ENCODE peak calls at places on chromosomes 12 and 14, in nine cellular contexts. One of them, this sample, is unnamed.

GRCh38 chr14:94113490-94113889 is 3.0 kb downstream of the IFI27 start:
- DNase-seq in adrenal gland: peak; percentile 89
- DNase-seq in activated T-cell treated with anti-CD3 and anti-CD28 coated beads for 1 hour: no peak
- DNase-seq in effector CD4-positive, alpha-beta T cell: no peak
- DNase-seq in SW 1271: no peak
- DNase-seq in smooth muscle cell of the brain vasculature: no peak
- DNase-seq in ACHN: no peak
- DNase-seq in left cardiac atrium: peak; percentile 58
- DNase-seq in astrocyte of the spinal cord: peak; percentile 42
- DNase-seq in this sample: peak; percentile 62

GRCh38 chr12:106227641-106228319 is 20.0 kb downstream of the CKAP4 start:
- DNase-seq in adrenal gland: no peak
- DNase-seq in activated T-cell treated with anti-CD3 and anti-CD28 coated beads for 1 hour: peak; percentile 28
- DNase-seq in effector CD4-positive, alpha-beta T cell: peak; percentile 41
- DNase-seq in SW 1271: no peak
- DNase-seq in smooth muscle cell of the brain vasculature: no peak
- DNase-seq in ACHN: no peak
- DNase-seq in left cardiac atrium: peak; percentile 40
- DNase-seq in astrocyte of the spinal cord: no peak
- DNase-seq in this sample: no peak

GRCh38 chr12:77746108-77746507 is 84.6 kb upstream of the NAV3 start:
- DNase-seq in adrenal gland: no peak
- DNase-seq in activated T-cell treated with anti-CD3 and anti-CD28 coated beads for 1 hour: no peak
- DNase-seq in effector CD4-positive, alpha-beta T cell: no peak
- DNase-seq in SW 1271: no peak
- DNase-seq in smooth muscle cell of the brain vasculature: no peak
- DNase-seq in ACHN: no peak
- DNase-seq in left cardiac atrium: no peak
- DNase-seq in astrocyte of the spinal cord: peak; percentile 43
- DNase-seq in this sample: peak; percentile 61

GRCh38 chr12:123150273-123150803 is 552 bp downstream of the PITPNM2 start:
- DNase-seq in adrenal gland: peak; percentile 67
- DNase-seq in activated T-cell treated with anti-CD3 and anti-CD28 coated beads for 1 hour: no peak
- DNase-seq in effector CD4-positive, alpha-beta T cell: no peak
- DNase-seq in SW 1271: no peak
- DNase-seq in smooth muscle cell of the brain vasculature: no peak
- DNase-seq in ACHN: peak; percentile 39
- DNase-seq in left cardiac atrium: peak; percentile 68
- DNase-seq in astrocyte of the spinal cord: no peak
- DNase-seq in this sample: peak; percentile 39

GRCh38 chr14:39762576-39763401 is 330.6 kb upstream of the FBXO33 start:
- DNase-seq in adrenal gland: no peak
- DNase-seq in activated T-cell treated with anti-CD3 and anti-CD28 coated beads for 1 hour: no peak
- DNase-seq in effector CD4-positive, alpha-beta T cell: no peak
- DNase-seq in SW 1271: no peak
- DNase-seq in smooth muscle cell of the brain vasculature: no peak
- DNase-seq in ACHN: no peak
- DNase-seq in left cardiac atrium: no peak
- DNase-seq in astrocyte of the spinal cord: no peak
- DNase-seq in this sample: no peak

GRCh38 chr14:84250863-84251262 is 1279.1 kb upstream of the FLRT2 start:
- DNase-seq in adrenal gland: no peak
- DNase-seq in activated T-cell treated with anti-CD3 and anti-CD28 coated beads for 1 hour: no peak
- DNase-seq in effector CD4-positive, alpha-beta T cell: no peak
- DNase-seq in SW 1271: no peak
- DNase-seq in smooth muscle cell of the brain vasculature: no peak
- DNase-seq in ACHN: no peak
- DNase-seq in left cardiac atrium: no peak
- DNase-seq in astrocyte of the spinal cord: no peak
- DNase-seq in this sample: peak; percentile 96

GRCh38 chr12:52278931-52279682 is 4.7 kb downstream of the KRT86 start:
- DNase-seq in adrenal gland: peak; percentile 70
- DNase-seq in activated T-cell treated with anti-CD3 and anti-CD28 coated beads for 1 hour: peak; percentile 55
- DNase-seq in effector CD4-positive, alpha-beta T cell: peak; percentile 49
- DNase-seq in SW 1271: peak; percentile 38
- DNase-seq in smooth muscle cell of the brain vasculature: no peak
- DNase-seq in ACHN: peak; percentile 94
- DNase-seq in left cardiac atrium: peak; percentile 77
- DNase-seq in astrocyte of the spinal cord: peak; percentile 71
- DNase-seq in this sample: peak; percentile 81

GRCh38 chr12:68842784-68843567 is 35.0 kb downstream of the MDM2 start:
- DNase-seq in adrenal gland: no peak
- DNase-seq in activated T-cell treated with anti-CD3 and anti-CD28 coated beads for 1 hour: no peak
- DNase-seq in effector CD4-positive, alpha-beta T cell: no peak
- DNase-seq in SW 1271: no peak
- DNase-seq in smooth muscle cell of the brain vasculature: no peak
- DNase-seq in ACHN: no peak
- DNase-seq in left cardiac atrium: no peak
- DNase-seq in astrocyte of the spinal cord: no peak
- DNase-seq in this sample: no peak

GRCh38 chr14:82366803-82367202 is 833.1 kb upstream of the SEL1L start:
- DNase-seq in adrenal gland: no peak
- DNase-seq in activated T-cell treated with anti-CD3 and anti-CD28 coated beads for 1 hour: no peak
- DNase-seq in effector CD4-positive, alpha-beta T cell: no peak
- DNase-seq in SW 1271: no peak
- DNase-seq in smooth muscle cell of the brain vasculature: no peak
- DNase-seq in ACHN: no peak
- DNase-seq in left cardiac atrium: no peak
- DNase-seq in astrocyte of the spinal cord: no peak
- DNase-seq in this sample: no peak

GRCh38 chr12:107385518-107385917 is 292.2 kb upstream of the CRY1 start:
- DNase-seq in adrenal gland: peak; percentile 42
- DNase-seq in activated T-cell treated with anti-CD3 and anti-CD28 coated beads for 1 hour: no peak
- DNase-seq in effector CD4-positive, alpha-beta T cell: no peak
- DNase-seq in SW 1271: no peak
- DNase-seq in smooth muscle cell of the brain vasculature: no peak
- DNase-seq in ACHN: no peak
- DNase-seq in left cardiac atrium: no peak
- DNase-seq in astrocyte of the spinal cord: peak; percentile 29
- DNase-seq in this sample: peak; percentile 10

GRCh38 chr12:42979746-42980145 is 390.2 kb upstream of the PRICKLE1 start:
- DNase-seq in adrenal gland: no peak
- DNase-seq in activated T-cell treated with anti-CD3 and anti-CD28 coated beads for 1 hour: no peak
- DNase-seq in effector CD4-positive, alpha-beta T cell: no peak
- DNase-seq in SW 1271: no peak
- DNase-seq in smooth muscle cell of the brain vasculature: no peak
- DNase-seq in ACHN: no peak
- DNase-seq in left cardiac atrium: no peak
- DNase-seq in astrocyte of the spinal cord: no peak
- DNase-seq in this sample: no peak

GRCh38 chr12:100564090-100564489 is 9.4 kb upstream of the GAS2L3 start:
- DNase-seq in adrenal gland: no peak
- DNase-seq in activated T-cell treated with anti-CD3 and anti-CD28 coated beads for 1 hour: no peak
- DNase-seq in effector CD4-positive, alpha-beta T cell: no peak
- DNase-seq in SW 1271: no peak
- DNase-seq in smooth muscle cell of the brain vasculature: no peak
- DNase-seq in ACHN: no peak
- DNase-seq in left cardiac atrium: no peak
- DNase-seq in astrocyte of the spinal cord: no peak
- DNase-seq in this sample: peak; percentile 87

GRCh38 chr12:51082561-51083139 is 746 bp downstream of the CSRNP2 start:
- DNase-seq in adrenal gland: peak; percentile 25
- DNase-seq in activated T-cell treated with anti-CD3 and anti-CD28 coated beads for 1 hour: no peak
- DNase-seq in effector CD4-positive, alpha-beta T cell: no peak
- DNase-seq in SW 1271: no peak
- DNase-seq in smooth muscle cell of the brain vasculature: peak; percentile 10
- DNase-seq in ACHN: peak; percentile 64
- DNase-seq in left cardiac atrium: no peak
- DNase-seq in astrocyte of the spinal cord: peak; percentile 43
- DNase-seq in this sample: peak; percentile 51

This sample was measured in dermis blood vessel endothelial cell.